ENCODE peak calls at places on chromosome 1, in six cellular contexts. I is neural crest cell; G is Caki2; S is effector memory CD4-positive, alpha-beta T cell; V is GF-D8; N is amniotic stem cell. P is an unnamed sample.

GRCh38 chr1:24745711-24746582 is 700 bp downstream of the CLIC4 start:
- DNase-seq in I (peak), N (no peak), G (peak), V (peak), S (no peak), P (no peak)

GRCh38 chr1:61524206-61524605 is 200.7 kb downstream of the TM2D1 start:
- DNase-seq in V (no peak), S (no peak), G (no peak), N (no peak), I (no peak), P (no peak)

GRCh38 chr1:216596298-216596947 is 126.8 kb downstream of the ESRRG start:
- DNase-seq in S (no peak), N (no peak), I (no peak), V (no peak), G (no peak), P (no peak)

GRCh38 chr1:44361478-44361877 is 6.4 kb upstream of the ERI3 start:
- DNase-seq in S (no peak), N (no peak), I (no peak), G (no peak), V (no peak), P (no peak)

GRCh38 chr1:28507247-28507645 is 1.4 kb downstream of the RCC1 start:
- DNase-seq in G (no peak), N (no peak), I (no peak), V (no peak), S (no peak), P (no peak)

GRCh38 chr1:16206547-16207317 is 5.7 kb downstream of the ARHGEF19 start:
- DNase-seq in N (peak), V (peak), I (peak), S (peak), G (peak), P (peak)

GRCh38 chr1:7508830-7509508 is 262.1 kb upstream of the VAMP3 start:
- DNase-seq in N (no peak), V (no peak), S (no peak), I (no peak), G (no peak), P (no peak)

GRCh38 chr1:45473302-45473701 is 17.7 kb downstream of the TESK2 start:
- DNase-seq in S (no peak), G (no peak), N (no peak), V (no peak), I (no peak), P (no peak)

GRCh38 chr1:209787551-209787950 is 3.2 kb upstream of the C1orf74 start:
- DNase-seq in N (no peak), S (no peak), V (no peak), I (no peak), G (no peak), P (no peak)

GRCh38 chr1:241918879-241919278 is 38.7 kb upstream of the BECN2 start:
- DNase-seq in V (no peak), N (no peak), I (no peak), S (no peak), G (no peak), P (no peak)

GRCh38 chr1:32695098-32695904 is 7.3 kb downstream of the SYNC start:
- DNase-seq in I (no peak), G (no peak), N (no peak), S (no peak), V (peak), P (no peak)

GRCh38 chr1:50373532-50373931 is 49.7 kb downstream of the DMRTA2 start:
- DNase-seq in S (no peak), N (no peak), G (no peak), I (no peak), V (no peak), P (no peak)

GRCh38 chr1:154857441-154858215 is 12.5 kb downstream of the KCNN3 start:
- DNase-seq in S (no peak), V (no peak), I (no peak), N (no peak), G (no peak), P (no peak)

GRCh38 chr1:935751-936231 is 12.1 kb downstream of the SAMD11 start:
- DNase-seq in S (no peak), G (no peak), N (no peak), I (no peak), V (no peak), P (peak)

GRCh38 chr1:29669488-29669871 is 433.2 kb downstream of the PTPRU start:
- DNase-seq in N (no peak), G (no peak), V (no peak), S (no peak), I (no peak), P (peak)

GRCh38 chr1:212020975-212021374 is 14.4 kb downstream of the INTS7 start:
- DNase-seq in S (no peak), V (no peak), G (no peak), I (no peak), N (no peak), P (no peak)

P was measured in type B pancreatic cell.